ENCODE peak calls at places on chromosome 6, in seven cellular contexts. U is gastrocnemius medialis, A is heart left ventricle, R is breast epithelium, G is NB4, W is tibial nerve, Q is adrenal gland. H is an unnamed sample.

GRCh38 chr6:143727035-143727434 is 49.3 kb downstream of the PHACTR2 start:
- DNase-seq in U (no peak), A (no peak), R (no peak), G (no peak), W (no peak), Q (no peak), H (no peak)

GRCh38 chr6:52877786-52878185 is 31.7 kb downstream of the GSTA3 start:
- DNase-seq in U (no peak), A (no peak), R (no peak), G (no peak), W (no peak), Q (no peak), H (no peak)

GRCh38 chr6:47307362-47308222 is 2.1 kb downstream of the TNFRSF21 start:
- DNase-seq in U (no peak), A (no peak), R (no peak), G (no peak), W (no peak), Q (no peak), H (no peak)

GRCh38 chr6:7787137-7787575 is 61.3 kb downstream of the BMP6 start:
- DNase-seq in U (peak; percentile 28), A (no peak), R (peak; percentile 36), G (no peak), W (peak; percentile 61), Q (peak; percentile 35), H (no peak)

GRCh38 chr6:170131351-170131750 is 159.5 kb downstream of the DLL1 start:
- DNase-seq in U (no peak), A (no peak), R (no peak), G (no peak), W (no peak), Q (no peak), H (no peak)

GRCh38 chr6:137734005-137734874 is 132.8 kb upstream of the TNFAIP3 start:
- DNase-seq in U (no peak), A (no peak), R (no peak), G (no peak), W (no peak), Q (no peak), H (no peak)

GRCh38 chr6:11586117-11586516 is 48.6 kb downstream of the TMEM170B start:
- DNase-seq in U (no peak), A (no peak), R (no peak), G (no peak), W (no peak), Q (no peak), H (no peak)

GRCh38 chr6:133243723-133244122 is 2.6 kb downstream of the EYA4 start:
- DNase-seq in U (no peak), A (no peak), R (no peak), G (no peak), W (no peak), Q (no peak), H (no peak)

GRCh38 chr6:141561154-141561553 is 571.6 kb upstream of the GJE1 start:
- DNase-seq in U (no peak), A (no peak), R (no peak), G (no peak), W (no peak), Q (no peak), H (no peak)

DNA sequence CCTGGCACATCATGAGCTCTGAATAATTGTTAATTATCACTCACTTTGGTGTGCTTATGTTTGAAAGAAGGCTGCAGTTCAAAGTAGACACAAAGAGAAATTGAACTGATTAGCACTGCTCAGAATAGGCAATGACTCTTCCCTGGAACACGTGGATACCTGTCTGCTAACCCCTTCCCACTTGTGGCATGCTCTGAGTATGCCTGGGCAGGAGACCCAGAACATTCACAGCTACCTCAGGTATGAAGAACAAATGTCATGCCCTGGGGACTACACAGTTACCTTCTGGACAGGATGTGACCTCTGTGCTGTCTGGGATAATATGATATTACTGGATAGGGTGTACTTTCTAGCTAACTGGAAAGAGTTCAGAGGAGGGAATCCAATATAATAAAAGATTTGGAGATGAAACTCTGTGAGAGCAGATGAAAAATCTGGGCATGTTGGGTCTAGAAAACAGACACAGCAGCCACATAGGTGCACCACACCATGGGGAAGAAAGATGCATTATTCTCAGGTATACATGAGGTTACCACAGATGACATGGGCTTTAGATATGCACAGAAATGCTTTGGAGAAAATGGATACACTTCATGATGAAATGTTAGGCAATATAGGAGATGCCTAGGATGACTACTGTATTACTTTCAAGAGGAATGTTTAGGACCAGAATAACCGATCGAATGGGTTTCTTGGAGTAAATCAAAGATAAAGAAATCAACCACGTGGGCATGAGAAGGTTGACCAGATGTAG is 324.2 kb upstream of the PREP start:
- DNase-seq in U (no peak), A (no peak), R (peak; percentile 24), G (no peak), W (no peak), Q (no peak), H (no peak)
- TF ChIP-seq POLR2A in U (no peak), A (no peak), R (no peak), G (no peak), W (no peak), Q (no peak), H (no peak)

DNA sequence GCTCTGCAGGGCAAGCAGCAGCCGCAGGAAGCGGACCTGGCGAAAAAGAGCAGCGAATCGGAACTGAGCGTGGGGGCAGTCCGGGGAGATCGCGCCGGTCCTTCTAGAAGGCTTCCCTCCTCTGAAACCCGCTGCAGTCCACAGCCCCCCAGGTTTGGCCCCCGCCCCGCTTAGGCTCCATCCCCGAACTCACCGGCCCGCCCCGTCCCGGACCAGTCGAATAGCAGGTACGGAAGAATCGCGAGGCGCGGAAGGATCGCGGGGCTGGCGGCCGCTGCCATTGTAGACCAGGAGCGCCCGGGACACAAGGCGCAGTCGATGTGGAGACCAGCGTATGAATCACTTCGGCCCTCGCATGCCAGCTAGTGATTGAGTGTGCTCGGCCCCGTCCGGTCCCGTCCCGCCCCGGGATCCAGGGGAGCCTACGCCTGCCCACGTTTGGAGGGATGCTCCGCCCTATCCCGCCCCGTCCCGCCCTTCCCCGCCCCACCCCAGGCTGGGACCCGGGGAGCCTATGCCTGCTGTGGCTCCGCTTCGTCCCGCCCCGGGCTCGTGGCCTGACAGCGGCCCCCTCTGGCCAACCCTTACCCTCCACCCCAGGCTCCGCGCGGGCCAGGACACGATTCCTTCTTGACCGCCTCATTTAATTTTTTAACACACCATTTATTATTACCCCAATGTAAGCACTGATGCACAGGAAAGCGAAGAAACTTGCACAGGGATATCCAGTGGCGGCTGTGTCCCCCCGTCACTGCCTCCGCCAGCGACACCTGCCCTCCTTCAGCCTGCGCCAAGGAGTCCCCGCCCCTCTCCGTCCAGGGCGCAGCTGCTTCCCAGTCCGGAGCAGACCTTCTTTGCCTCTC is at the start of gene ULBP3:
- DNase-seq in U (peak; percentile 83), A (peak; percentile 95), R (peak; percentile 82), G (no peak), W (peak; percentile 66), Q (peak; percentile 93), H (peak; percentile 57)
- TF ChIP-seq POLR2A in U (peak; percentile 42), A (no peak), R (peak; percentile 28), G (no peak), W (peak; percentile 43), Q (peak; percentile 36), H (no peak)

DNA sequence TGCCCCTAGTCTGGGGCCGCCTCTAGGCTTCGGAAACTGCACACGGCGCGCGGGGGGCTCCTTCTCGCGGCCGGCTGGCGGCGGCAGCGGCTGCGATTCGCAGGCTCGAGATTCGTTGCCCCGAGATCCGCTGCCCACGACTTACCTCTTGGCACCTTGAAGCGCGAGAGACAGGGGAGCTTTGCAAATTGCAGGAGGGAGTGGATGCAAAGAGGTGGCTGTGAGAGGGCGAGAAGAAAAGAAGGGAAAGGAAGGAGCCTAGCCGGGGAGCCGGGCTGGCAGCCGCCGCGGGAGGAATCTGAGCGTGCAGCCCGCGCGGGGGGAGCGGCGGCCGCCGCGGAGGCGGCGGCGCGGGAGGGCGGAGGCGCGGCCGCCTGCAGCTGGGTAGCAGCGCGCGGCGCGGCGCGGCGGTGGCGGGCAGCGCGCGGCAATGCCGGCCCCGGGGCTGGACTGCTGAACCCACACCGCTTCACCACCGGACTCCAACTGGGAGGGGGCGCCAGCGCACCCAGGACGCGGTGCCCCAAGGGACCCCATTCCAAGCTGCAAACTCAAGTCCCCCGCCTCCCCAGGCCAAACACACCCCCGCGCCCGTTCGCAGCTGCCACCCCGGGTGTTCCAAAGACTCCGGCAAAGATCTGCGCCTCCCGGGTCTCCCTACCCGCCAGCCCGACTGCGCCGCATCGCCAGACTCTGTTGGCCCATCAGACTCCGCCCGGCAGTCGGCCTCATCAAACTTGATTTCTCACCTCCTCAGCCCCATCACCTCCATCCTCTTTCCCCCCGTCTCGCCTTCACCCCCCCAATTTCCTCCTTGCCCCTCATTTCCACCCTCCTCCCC is 44.2 kb upstream of the SUPT3H start:
- DNase-seq in U (peak; percentile 34), A (peak; percentile 50), R (no peak), G (peak; percentile 95), W (peak; percentile 59), Q (peak; percentile 56), H (peak; percentile 20)
- TF ChIP-seq POLR2A in U (no peak), A (no peak), R (no peak), G (peak; percentile 30), W (no peak), Q (no peak), H (no peak)

DNA sequence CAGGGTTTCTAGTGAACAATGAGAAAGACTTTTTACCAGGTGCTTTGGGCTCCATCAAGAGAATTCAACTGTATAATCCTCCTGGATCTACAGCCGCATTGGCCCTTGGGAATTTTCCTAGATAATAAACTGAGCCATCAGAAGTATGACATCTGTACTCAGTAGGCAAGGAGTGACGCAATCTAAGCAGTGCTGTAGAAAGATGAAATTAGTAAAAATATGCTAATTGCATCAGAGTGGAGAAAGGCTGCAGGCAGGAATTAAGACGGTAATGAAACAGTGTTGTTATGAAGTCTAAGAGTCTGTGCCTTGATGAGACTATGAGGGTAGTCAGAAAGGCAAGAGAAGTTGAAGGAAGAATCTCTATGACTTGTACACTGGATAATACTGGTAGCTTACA is 507.9 kb upstream of the SOX4 start:
- DNase-seq in U (no peak), A (no peak), R (no peak), G (peak; percentile 36), W (no peak), Q (no peak), H (no peak)
- TF ChIP-seq POLR2A in U (no peak), A (no peak), R (no peak), G (no peak), W (no peak), Q (no peak), H (no peak)

DNA sequence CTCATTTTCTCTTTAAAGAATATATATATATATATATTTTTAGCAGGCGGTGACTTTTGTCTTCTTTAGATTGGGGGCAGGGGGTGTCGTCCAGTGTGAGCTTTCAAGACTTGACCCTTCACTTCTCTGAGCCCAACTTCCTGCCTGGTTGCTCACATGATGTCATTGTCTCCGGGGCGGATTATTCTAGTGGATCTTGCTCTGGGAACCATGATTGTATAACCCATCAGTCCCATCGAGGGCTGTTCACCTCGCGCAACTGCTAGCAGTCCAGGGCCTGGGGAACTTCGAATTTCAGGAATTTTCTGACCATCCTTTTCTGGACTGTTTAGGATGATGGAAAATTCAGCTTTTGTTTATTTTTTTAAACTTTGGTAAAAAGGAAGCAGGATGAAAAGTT is 1.0 kb downstream of the IGF2R start:
- DNase-seq in U (peak; percentile 67), A (peak; percentile 59), R (peak; percentile 68), G (peak; percentile 78), W (peak; percentile 76), Q (peak; percentile 64), H (peak; percentile 46)
- TF ChIP-seq POLR2A in U (peak; percentile 51), A (no peak), R (no peak), G (no peak), W (no peak), Q (no peak), H (no peak)

GRCh38 chr6:31769684-31770371 is 7.3 kb downstream of the VWA7 start:
- DNase-seq in U (peak; percentile 77), A (peak; percentile 73), R (peak; percentile 57), G (peak; percentile 83), W (peak; percentile 57), Q (peak; percentile 67), H (peak; percentile 95)
- TF ChIP-seq POLR2A in U (no peak), A (no peak), R (no peak), G (no peak), W (no peak), Q (no peak), H (no peak)

H was measured in GM12892.